ENCODE peak calls at places on chromosomes 13 and 19, in six cellular contexts. One of them, this sample, is unnamed.

GRCh38 chr13:27117158-27117557 is 54.5 kb downstream of the USP12 start:
- DNase-seq in GM10248: no peak
- DNase-seq in amniotic stem cell: no peak
- DNase-seq in thoracic aorta: no peak
- DNase-seq in H7: no peak
- DNase-seq in stimulated activated CD4-positive, alpha-beta T cell treated with anti-CD3 and anti-CD28 coated beads, Interleukin-1b, Interleukin-23, amount 100 ng/mL, for 1 hour: no peak
- DNase-seq in this sample: no peak

GRCh38 chr13:110334256-110334655 is 27.2 kb downstream of the COL4A2 start:
- DNase-seq in GM10248: no peak
- DNase-seq in amniotic stem cell: no peak
- DNase-seq in thoracic aorta: no peak
- DNase-seq in H7: no peak
- DNase-seq in stimulated activated CD4-positive, alpha-beta T cell treated with anti-CD3 and anti-CD28 coated beads, Interleukin-1b, Interleukin-23, amount 100 ng/mL, for 1 hour: no peak
- DNase-seq in this sample: no peak

GRCh38 chr19:44948763-44949374 is 3.0 kb downstream of the APOC2 start:
- DNase-seq in GM10248: no peak
- DNase-seq in amniotic stem cell: no peak
- DNase-seq in thoracic aorta: no peak
- DNase-seq in H7: no peak
- DNase-seq in stimulated activated CD4-positive, alpha-beta T cell treated with anti-CD3 and anti-CD28 coated beads, Interleukin-1b, Interleukin-23, amount 100 ng/mL, for 1 hour: no peak
- DNase-seq in this sample: no peak

GRCh38 chr13:52020191-52020590 is 4.3 kb upstream of the UTP14C start:
- DNase-seq in GM10248: no peak
- DNase-seq in amniotic stem cell: no peak
- DNase-seq in thoracic aorta: no peak
- DNase-seq in H7: no peak
- DNase-seq in stimulated activated CD4-positive, alpha-beta T cell treated with anti-CD3 and anti-CD28 coated beads, Interleukin-1b, Interleukin-23, amount 100 ng/mL, for 1 hour: no peak
- DNase-seq in this sample: no peak

GRCh38 chr19:10574462-10574861 is 5.7 kb upstream of the CDKN2D start:
- DNase-seq in GM10248: no peak
- DNase-seq in amniotic stem cell: no peak
- DNase-seq in thoracic aorta: no peak
- DNase-seq in H7: no peak
- DNase-seq in stimulated activated CD4-positive, alpha-beta T cell treated with anti-CD3 and anti-CD28 coated beads, Interleukin-1b, Interleukin-23, amount 100 ng/mL, for 1 hour: no peak
- DNase-seq in this sample: no peak

GRCh38 chr13:113927661-113928581 is 46.0 kb downstream of the C13orf46 start:
- DNase-seq in GM10248: no peak
- DNase-seq in amniotic stem cell: peak
- DNase-seq in thoracic aorta: peak
- DNase-seq in H7: peak
- DNase-seq in stimulated activated CD4-positive, alpha-beta T cell treated with anti-CD3 and anti-CD28 coated beads, Interleukin-1b, Interleukin-23, amount 100 ng/mL, for 1 hour: no peak
- DNase-seq in this sample: peak

GRCh38 chr19:14325863-14326262 is 55.4 kb upstream of the ADGRE5 start:
- DNase-seq in GM10248: no peak
- DNase-seq in amniotic stem cell: no peak
- DNase-seq in thoracic aorta: no peak
- DNase-seq in H7: peak
- DNase-seq in stimulated activated CD4-positive, alpha-beta T cell treated with anti-CD3 and anti-CD28 coated beads, Interleukin-1b, Interleukin-23, amount 100 ng/mL, for 1 hour: no peak
- DNase-seq in this sample: no peak

GRCh38 chr19:12784871-12785430 is 6.3 kb upstream of the JUNB start:
- DNase-seq in GM10248: no peak
- DNase-seq in amniotic stem cell: no peak
- DNase-seq in thoracic aorta: no peak
- DNase-seq in H7: no peak
- DNase-seq in stimulated activated CD4-positive, alpha-beta T cell treated with anti-CD3 and anti-CD28 coated beads, Interleukin-1b, Interleukin-23, amount 100 ng/mL, for 1 hour: no peak
- DNase-seq in this sample: no peak

GRCh38 chr19:13987101-13987890 is 18.8 kb downstream of the RFX1 start:
- DNase-seq in GM10248: no peak
- DNase-seq in amniotic stem cell: no peak
- DNase-seq in thoracic aorta: no peak
- DNase-seq in H7: peak
- DNase-seq in stimulated activated CD4-positive, alpha-beta T cell treated with anti-CD3 and anti-CD28 coated beads, Interleukin-1b, Interleukin-23, amount 100 ng/mL, for 1 hour: no peak
- DNase-seq in this sample: no peak

GRCh38 chr13:109722068-109722467 is 64.3 kb downstream of the IRS2 start:
- DNase-seq in GM10248: no peak
- DNase-seq in amniotic stem cell: no peak
- DNase-seq in thoracic aorta: no peak
- DNase-seq in H7: no peak
- DNase-seq in stimulated activated CD4-positive, alpha-beta T cell treated with anti-CD3 and anti-CD28 coated beads, Interleukin-1b, Interleukin-23, amount 100 ng/mL, for 1 hour: no peak
- DNase-seq in this sample: no peak